ENCODE peak calls at places on chromosome 3, in ten cellular contexts. Z is IMR-90, R is adrenal gland, O is sigmoid colon, F is tibial nerve, S is A549, A is uterus, H is breast epithelium, V is brain microvascular endothelial cell, D is OCI-LY7. P is an unnamed sample.
A peak's percentile ranks its signal among the peaks of the same experiment; 100 is the strongest.

GRCh38 chr3:150278843-150279341 is 129.2 kb upstream of the TSC22D2 start:
- DNase-seq in Z (no peak), R (no peak), O (no peak), F (no peak), S (no peak), A (no peak), H (peak; percentile 36), V (no peak), D (no peak), P (no peak)

GRCh38 chr3:53709856-53710674 is 136.2 kb downstream of the CHDH start:
- DNase-seq in Z (peak; percentile 53), R (peak; percentile 89), O (peak; percentile 84), F (peak; percentile 82), S (peak; percentile 49), A (peak; percentile 69), H (peak; percentile 47), V (peak; percentile 69), D (peak; percentile 59), P (peak; percentile 59)

GRCh38 chr3:87625911-87626310 is 349.5 kb upstream of the POU1F1 start:
- DNase-seq in Z (no peak), R (no peak), O (no peak), F (no peak), S (no peak), A (no peak), H (no peak), V (peak; percentile 60), D (no peak), P (no peak)

GRCh38 chr3:125134952-125135351 is 77.6 kb downstream of the SLC12A8 start:
- DNase-seq in Z (no peak), R (no peak), O (no peak), F (no peak), S (no peak), A (no peak), H (peak; percentile 41), V (no peak), D (no peak), P (no peak)

GRCh38 chr3:65669163-65669875 is 369.4 kb downstream of the MAGI1 start:
- DNase-seq in Z (peak; percentile 64), R (no peak), O (no peak), F (peak; percentile 35), S (no peak), A (no peak), H (no peak), V (peak; percentile 40), D (no peak), P (no peak)

GRCh38 chr3:44885618-44886017 is 11.2 kb downstream of the TGM4 start:
- DNase-seq in Z (peak; percentile 96), R (peak; percentile 63), O (no peak), F (no peak), S (peak; percentile 73), A (no peak), H (no peak), V (peak; percentile 98), D (no peak), P (no peak)

GRCh38 chr3:120350431-120350941 is 1.3 kb upstream of the LRRC58 start:
- DNase-seq in Z (peak; percentile 84), R (peak; percentile 68), O (peak; percentile 67), F (peak; percentile 30), S (peak; percentile 33), A (peak; percentile 20), H (no peak), V (no peak), D (peak; percentile 29), P (no peak)

GRCh38 chr3:71726106-71726505 is 904 bp upstream of the EIF4E3 start:
- DNase-seq in Z (no peak), R (no peak), O (no peak), F (no peak), S (no peak), A (no peak), H (no peak), V (no peak), D (no peak), P (no peak)

GRCh38 chr3:106813742-106814141 is 563.5 kb upstream of the CCDC54 start:
- DNase-seq in Z (no peak), R (no peak), O (no peak), F (no peak), S (no peak), A (no peak), H (no peak), V (no peak), D (no peak), P (no peak)

GRCh38 chr3:197801801-197802504 is 10.9 kb downstream of the LRCH3 start:
- DNase-seq in Z (peak; percentile 51), R (no peak), O (no peak), F (peak; percentile 27), S (no peak), A (no peak), H (peak; percentile 37), V (no peak), D (peak; percentile 57), P (no peak)

GRCh38 chr3:157115069-157116006 is 44.6 kb downstream of the CCNL1 start:
- DNase-seq in Z (peak; percentile 38), R (peak; percentile 83), O (no peak), F (no peak), S (no peak), A (no peak), H (no peak), V (peak; percentile 21), D (no peak), P (no peak)

GRCh38 chr3:182412066-182412465 is 381.2 kb upstream of the ATP11B start:
- DNase-seq in Z (no peak), R (no peak), O (no peak), F (no peak), S (no peak), A (no peak), H (no peak), V (no peak), D (peak; percentile 55), P (no peak)

GRCh38 chr3:187183210-187183862 is 13.9 kb upstream of the RTP1 start:
- DNase-seq in Z (no peak), R (no peak), O (no peak), F (no peak), S (no peak), A (no peak), H (peak; percentile 71), V (no peak), D (no peak), P (peak; percentile 13)

GRCh38 chr3:14921034-14921616 is 26.3 kb upstream of the NR2C2 start:
- DNase-seq in Z (peak; percentile 82), R (peak; percentile 97), O (peak; percentile 94), F (peak; percentile 95), S (peak; percentile 75), A (peak; percentile 89), H (peak; percentile 71), V (peak; percentile 87), D (peak; percentile 80), P (peak; percentile 79)

GRCh38 chr3:49120096-49120437 is 556 bp downstream of the USP19 start:
- DNase-seq in Z (peak; percentile 6), R (no peak), O (no peak), F (no peak), S (peak; percentile 17), A (no peak), H (no peak), V (no peak), D (peak; percentile 31), P (no peak)

GRCh38 chr3:149291178-149291577 is 42.3 kb downstream of the TM4SF18 start:
- DNase-seq in Z (no peak), R (no peak), O (no peak), F (no peak), S (no peak), A (no peak), H (no peak), V (no peak), D (peak; percentile 60), P (no peak)

GRCh38 chr3:99126291-99126690 is 224.8 kb upstream of the DCBLD2 start:
- DNase-seq in Z (peak; percentile 8), R (no peak), O (no peak), F (no peak), S (no peak), A (no peak), H (no peak), V (peak; percentile 22), D (no peak), P (no peak)

GRCh38 chr3:52143616-52144015 is 10.6 kb downstream of the POC1A start:
- DNase-seq in Z (no peak), R (no peak), O (no peak), F (no peak), S (no peak), A (no peak), H (no peak), V (no peak), D (no peak), P (no peak)
- TF ChIP-seq CTCF in Z (no peak), R (no peak), O (no peak), F (no peak), S (no peak), A (no peak), H (no peak), V (no peak), D (no peak), P (no peak)

GRCh38 chr3:25428003-25428861 is at the start of gene RARB:
- DNase-seq in Z (peak; percentile 81), R (peak; percentile 89), O (peak; percentile 92), F (peak; percentile 74), S (peak; percentile 80), A (peak; percentile 89), H (peak; percentile 84), V (peak; percentile 99), D (no peak), P (peak; percentile 79)
- H3K4me3 ChIP-seq in Z (peak within 1 kb of the TSS; percentile 52), R (no peak within 1 kb of the TSS), O (peak within 1 kb of the TSS; percentile 68), F (peak within 1 kb of the TSS; percentile 68), S (peak within 1 kb of the TSS; percentile 68), A (peak within 1 kb of the TSS; percentile 66), H (peak within 1 kb of the TSS; percentile 48), V (peak within 1 kb of the TSS; percentile 90), D (no peak within 1 kb of the TSS), P (peak within 1 kb of the TSS; percentile 38)

DNA sequence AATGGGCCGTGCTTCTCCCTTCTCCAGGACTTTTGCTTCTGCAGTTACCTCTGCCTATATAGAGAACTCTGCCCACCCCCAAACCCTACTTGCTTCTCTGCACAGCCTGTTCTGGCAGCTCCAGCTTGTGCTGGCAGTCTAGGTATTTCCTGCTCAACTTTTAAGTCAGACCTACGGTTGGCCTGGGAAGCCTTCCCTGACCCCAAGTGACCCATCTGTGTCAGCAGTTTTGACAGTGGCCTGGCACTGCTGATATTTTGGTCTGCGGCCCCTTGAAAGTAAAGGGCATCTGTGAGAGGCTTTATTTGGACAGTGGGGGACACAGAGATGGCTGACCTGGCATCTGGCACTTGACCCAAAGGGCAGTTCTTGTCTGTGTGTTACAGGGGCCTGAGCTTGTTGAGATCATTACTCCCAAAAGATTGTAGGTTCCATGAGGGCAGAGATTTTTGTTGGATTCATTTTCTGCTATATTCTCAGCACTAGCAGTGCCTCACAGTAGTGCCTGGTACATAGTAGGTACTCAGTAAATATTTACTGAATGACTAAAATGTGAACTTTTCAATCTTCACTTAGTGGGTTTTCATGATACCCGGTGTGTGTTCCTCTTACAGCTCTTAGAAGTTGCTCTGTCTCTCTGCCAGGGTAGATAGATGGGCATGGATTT is 55.2 kb upstream of the TRAK1 start:
- DNase-seq in Z (no peak), R (peak; percentile 75), O (no peak), F (no peak), S (no peak), A (no peak), H (no peak), V (no peak), D (no peak), P (no peak)
- H3K27ac ChIP-seq in Z (peak overlapping the region; percentile 65), R (peak overlapping the region; percentile 89), O (peak overlapping the region; percentile 88), F (peak overlapping the region; percentile 57), S (peak overlapping the region; percentile 71), A (peak overlapping the region; percentile 81), H (peak overlapping the region; percentile 62), V (peak overlapping the region; percentile 92), D (peak overlapping the region; percentile 44), P (no peak overlapping the region)

GRCh38 chr3:4351164-4351855 is 48.1 kb downstream of the SETMAR start:
- DNase-seq in Z (peak; percentile 36), R (no peak), O (no peak), F (no peak), S (no peak), A (no peak), H (no peak), V (peak; percentile 10), D (no peak), P (no peak)
- TF ChIP-seq CTCF in Z (no peak), R (no peak), O (no peak), F (no peak), S (no peak), A (no peak), H (no peak), V (no peak), D (no peak), P (no peak)

P was measured in prostate gland.